ENCODE peak calls at places on chromosomes 2 and 18, in eight cellular contexts. One of them, this sample, is unnamed.

GRCh38 chr2:20027260-20027677 is 14.8 kb upstream of the MATN3 start:
- DNase-seq in Daoy: no peak
- DNase-seq in uterus: no peak
- DNase-seq in SK-N-DZ: no peak
- DNase-seq in spleen: no peak
- DNase-seq in HTR-8/SVneo: no peak
- DNase-seq in H7: no peak
- DNase-seq in GM20000: no peak
- DNase-seq in this sample: no peak

GRCh38 chr2:41925009-41925408 is 122.8 kb upstream of the PKDCC start:
- DNase-seq in Daoy: no peak
- DNase-seq in uterus: no peak
- DNase-seq in SK-N-DZ: no peak
- DNase-seq in spleen: no peak
- DNase-seq in HTR-8/SVneo: no peak
- DNase-seq in H7: no peak
- DNase-seq in GM20000: no peak
- DNase-seq in this sample: no peak

GRCh38 chr2:85761-86160 is 39.5 kb upstream of the FAM110C start:
- DNase-seq in Daoy: no peak
- DNase-seq in uterus: no peak
- DNase-seq in SK-N-DZ: no peak
- DNase-seq in spleen: no peak
- DNase-seq in HTR-8/SVneo: no peak
- DNase-seq in H7: no peak
- DNase-seq in GM20000: no peak
- DNase-seq in this sample: no peak

GRCh38 chr2:72148975-72149555 is 1.4 kb upstream of the CYP26B1 start:
- DNase-seq in Daoy: peak
- DNase-seq in uterus: peak
- DNase-seq in SK-N-DZ: no peak
- DNase-seq in spleen: peak
- DNase-seq in HTR-8/SVneo: no peak
- DNase-seq in H7: peak
- DNase-seq in GM20000: no peak
- DNase-seq in this sample: peak

GRCh38 chr18:9321709-9322108 is 12.9 kb upstream of the TWSG1 start:
- DNase-seq in Daoy: no peak
- DNase-seq in uterus: no peak
- DNase-seq in SK-N-DZ: no peak
- DNase-seq in spleen: no peak
- DNase-seq in HTR-8/SVneo: no peak
- DNase-seq in H7: no peak
- DNase-seq in GM20000: no peak
- DNase-seq in this sample: no peak

GRCh38 chr2:142938240-142938639 is 60.8 kb downstream of the KYNU start:
- DNase-seq in Daoy: no peak
- DNase-seq in uterus: no peak
- DNase-seq in SK-N-DZ: peak
- DNase-seq in spleen: no peak
- DNase-seq in HTR-8/SVneo: no peak
- DNase-seq in H7: no peak
- DNase-seq in GM20000: no peak
- DNase-seq in this sample: no peak

GRCh38 chr2:79982445-79982844 is 322.1 kb downstream of the LRRTM1 start:
- DNase-seq in Daoy: no peak
- DNase-seq in uterus: no peak
- DNase-seq in SK-N-DZ: no peak
- DNase-seq in spleen: no peak
- DNase-seq in HTR-8/SVneo: no peak
- DNase-seq in H7: peak
- DNase-seq in GM20000: peak
- DNase-seq in this sample: peak

GRCh38 chr2:24871852-24872323 is 48.1 kb downstream of the ADCY3 start:
- DNase-seq in Daoy: no peak
- DNase-seq in uterus: no peak
- DNase-seq in SK-N-DZ: no peak
- DNase-seq in spleen: no peak
- DNase-seq in HTR-8/SVneo: no peak
- DNase-seq in H7: peak
- DNase-seq in GM20000: no peak
- DNase-seq in this sample: no peak

GRCh38 chr2:207681431-207681830 is 30.0 kb upstream of the CCNYL1 start:
- DNase-seq in Daoy: no peak
- DNase-seq in uterus: no peak
- DNase-seq in SK-N-DZ: no peak
- DNase-seq in spleen: no peak
- DNase-seq in HTR-8/SVneo: no peak
- DNase-seq in H7: peak
- DNase-seq in GM20000: no peak
- DNase-seq in this sample: no peak

GRCh38 chr2:48531141-48531648 is 1.2 kb downstream of the STON1 start:
- DNase-seq in Daoy: peak
- DNase-seq in uterus: peak
- DNase-seq in SK-N-DZ: peak
- DNase-seq in spleen: no peak
- DNase-seq in HTR-8/SVneo: peak
- DNase-seq in H7: peak
- DNase-seq in GM20000: no peak
- DNase-seq in this sample: no peak

GRCh38 chr2:176753752-176754474 is 458.7 kb upstream of the HNRNPA3 start:
- DNase-seq in Daoy: no peak
- DNase-seq in uterus: no peak
- DNase-seq in SK-N-DZ: no peak
- DNase-seq in spleen: no peak
- DNase-seq in HTR-8/SVneo: no peak
- DNase-seq in H7: no peak
- DNase-seq in GM20000: no peak
- DNase-seq in this sample: no peak

GRCh38 chr18:32167980-32168379 is 21.9 kb upstream of the MEP1B start:
- DNase-seq in Daoy: no peak
- DNase-seq in uterus: no peak
- DNase-seq in SK-N-DZ: no peak
- DNase-seq in spleen: no peak
- DNase-seq in HTR-8/SVneo: no peak
- DNase-seq in H7: no peak
- DNase-seq in GM20000: no peak
- DNase-seq in this sample: no peak